ENCODE peak calls at places on chromosomes 5 and 9, in four cellular contexts. B is colonic mucosa, O is upper lobe of right lung, I is H9. X is an unnamed sample. For H3K4me1 and H3K9me3, the result is how much of the 10 kb centered on the place peaks cover.

GRCh38 chr5:175847503-175847902 is 23.9 kb upstream of the CPLX2 start:
- DNase-seq in B (no peak), O (no peak), I (peak), X (no peak)

GRCh38 chr9:108727580-108728056 is 128.2 kb downstream of the ACTL7B start:
- DNase-seq in B (no peak), O (no peak), I (no peak), X (no peak)

GRCh38 chr9:132808645-132809044 is 69.4 kb downstream of the AK8 start:
- DNase-seq in B (no peak), O (no peak), I (no peak), X (no peak)

GRCh38 chr5:96431376-96432244 is 1.4 kb downstream of the PCSK1 start:
- DNase-seq in B (no peak), O (no peak), I (no peak), X (no peak)

GRCh38 chr5:5025774-5026406 is 114.2 kb upstream of the ADAMTS16 start:
- DNase-seq in B (no peak), O (no peak), I (no peak), X (no peak)

GRCh38 chr5:14753947-14754346 is 89.4 kb downstream of the OTULIN start:
- DNase-seq in B (no peak), O (no peak), I (no peak), X (no peak)

GRCh38 chr9:738209-738915 is 103.1 kb upstream of the DMRT1 start:
- DNase-seq in B (no peak), O (peak), I (no peak), X (no peak)

GRCh38 chr5:150286820-150287219 is 2.8 kb downstream of the CAMK2A start:
- DNase-seq in B (no peak), O (no peak), I (peak), X (no peak)

GRCh38 chr5:140631831-140632365 is 1.1 kb downstream of the CD14 start:
- DNase-seq in B (peak), O (no peak), I (no peak), X (no peak)

GRCh38 chr9:99326112-99326916 is 104.2 kb downstream of the SEC61B start:
- DNase-seq in B (no peak), O (no peak), I (peak), X (no peak)

GRCh38 chr9:137308102-137308619 is 6.1 kb upstream of the NRARP start:
- DNase-seq in B (no peak), O (peak), I (peak), X (peak)

GRCh38 chr9:107638922-107639321 is 149.4 kb upstream of the KLF4 start:
- DNase-seq in B (peak), O (no peak), I (no peak), X (peak)

GRCh38 chr9:117415584-117415937 is 704 bp upstream of the ASTN2 start:
- DNase-seq in B (no peak), O (no peak), I (peak), X (no peak)

GRCh38 chr9:113222482-113222841 is 1.1 kb downstream of the SLC31A1 start:
- DNase-seq in B (peak), O (no peak), I (no peak), X (peak)

DNA sequence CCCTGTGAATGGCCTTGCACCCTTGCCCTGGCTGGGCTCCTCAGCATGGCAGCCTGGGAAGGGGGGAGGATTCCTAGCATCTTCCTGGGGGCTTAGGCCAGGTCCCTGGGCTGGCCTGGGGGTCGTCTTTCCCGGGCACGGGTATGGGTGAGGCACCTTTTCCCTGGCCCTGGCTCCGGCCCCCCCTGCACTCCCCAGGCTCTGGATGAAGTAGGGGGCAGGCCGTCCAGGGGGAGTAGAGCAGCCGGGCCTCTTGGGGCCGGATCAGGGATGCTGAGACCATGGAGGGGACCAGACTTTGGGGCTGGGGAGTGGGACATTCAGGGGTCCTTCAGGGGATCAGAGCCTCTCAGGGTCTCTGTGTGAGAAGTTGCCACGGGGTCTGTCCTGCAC is 6.6 kb downstream of the RXRA start:
- DNase-seq in B (no peak), O (no peak), I (no peak), X (peak)
- H3K4me1 ChIP-seq in B (half or more), O (half or more), I (under half), X (half or more)

DNA sequence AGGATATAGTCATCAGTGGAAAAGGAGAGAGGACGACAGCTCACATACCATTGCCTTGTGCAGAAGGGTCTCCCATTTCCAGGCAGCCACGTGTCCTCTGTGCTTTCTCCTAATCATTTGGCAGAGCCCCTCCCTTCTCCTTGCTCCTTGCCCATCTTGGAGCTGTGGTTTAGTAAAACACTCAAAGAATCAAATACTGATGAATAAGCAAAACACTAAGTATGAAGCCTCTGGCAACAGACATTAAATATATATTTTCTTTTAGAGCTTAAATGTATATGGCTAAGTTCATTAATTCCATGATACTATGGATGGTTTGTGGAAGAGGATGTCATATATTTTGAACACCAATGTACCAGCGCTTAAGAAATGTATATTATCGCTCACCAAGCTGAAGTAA is 278.5 kb downstream of the SAXO1 start:
- DNase-seq in B (no peak), O (no peak), I (no peak), X (no peak)
- H3K9me3 ChIP-seq in B (under half), O (under half), I (under half), X (under half)

DNA sequence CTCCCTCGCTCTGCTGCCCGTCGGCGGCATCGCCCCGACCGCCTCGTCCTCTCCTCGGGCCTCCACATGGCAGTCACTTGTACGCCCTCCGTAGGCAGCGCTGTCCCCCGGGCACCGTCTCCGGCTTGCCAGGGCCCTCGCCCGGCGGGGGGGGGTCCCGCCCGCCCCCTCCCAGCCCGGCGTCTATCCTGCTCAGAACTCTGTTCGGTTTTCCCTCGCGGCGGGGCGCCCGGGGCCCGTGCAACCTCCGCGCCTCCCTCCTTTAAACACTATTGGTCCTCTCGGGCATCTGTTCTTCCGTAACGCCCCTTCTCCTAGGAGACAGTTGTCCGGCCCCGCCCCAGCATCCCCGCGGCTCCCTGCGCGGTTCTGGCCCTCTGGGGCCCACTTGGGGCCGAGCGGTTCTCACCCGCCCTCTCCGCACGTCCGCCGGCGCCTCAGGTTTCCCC is 831 bp downstream of the ODF2 start:
- DNase-seq in B (peak), O (peak), I (peak), X (peak)
- TF ChIP-seq CTCF in B (no peak), O (no peak), I (no peak), X (no peak)

DNA sequence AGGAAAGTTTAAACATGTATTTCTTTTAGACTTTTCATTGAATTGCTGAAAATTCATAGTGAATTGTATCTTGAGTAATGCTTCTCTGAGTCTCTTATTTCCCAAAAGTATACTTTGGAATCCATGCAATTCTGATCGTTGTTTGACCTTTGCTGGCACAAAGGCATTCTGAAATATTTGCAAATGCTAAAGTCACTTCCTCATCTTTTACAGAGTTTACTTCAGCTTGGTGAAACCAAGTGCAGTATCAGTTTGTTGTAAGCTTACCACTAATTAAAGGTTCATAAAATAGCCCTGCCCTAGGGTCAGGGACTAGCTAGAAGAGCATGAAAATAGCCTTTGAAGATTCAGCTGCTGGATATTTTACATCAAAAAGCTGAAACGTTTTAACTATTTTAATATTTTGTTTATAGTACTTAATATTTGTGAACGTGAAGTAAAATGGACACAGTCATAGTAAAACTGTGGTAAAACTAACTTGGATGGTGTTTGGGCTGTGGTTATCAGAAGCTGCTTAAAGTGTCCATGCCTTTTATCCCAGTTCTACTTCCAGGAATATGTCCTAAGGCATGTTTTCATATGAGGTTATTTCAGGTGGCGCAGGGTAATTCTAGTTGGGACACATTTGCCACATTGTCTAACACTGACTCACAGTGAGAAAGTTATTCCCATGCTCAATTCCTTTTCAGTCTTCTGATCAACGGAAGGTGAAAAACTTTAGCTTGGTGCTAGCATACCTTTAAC is 45.3 kb downstream of the SLC22A5 start:
- DNase-seq in B (no peak), O (no peak), I (no peak), X (no peak)
- H3K4me1 ChIP-seq in B (under half), O (half or more), I (under half), X (half or more)

GRCh38 chr5:179113143-179113530 is 53.0 kb downstream of the ZNF354C start:
- DNase-seq in B (peak), O (no peak), I (no peak), X (no peak)
- H3K9me3 ChIP-seq in B (under half), O (under half), I (under half), X (half or more)

GRCh38 chr5:174167080-174167910 is 121.8 kb downstream of the NSG2 start:
- DNase-seq in B (no peak), O (no peak), I (no peak), X (no peak)

GRCh38 chr5:174166231-174167079 is 120.9 kb downstream of the NSG2 start:
- DNase-seq in B (no peak), O (no peak), I (no peak), X (no peak)

GRCh38 chr5:174159327-174160247 is 114.1 kb downstream of the NSG2 start:
- DNase-seq in B (no peak), O (no peak), I (no peak), X (no peak)

GRCh38 chr5:174165406-174165805 is 119.9 kb downstream of the NSG2 start:
- DNase-seq in B (no peak), O (no peak), I (no peak), X (no peak)
- TF ChIP-seq CTCF in B (no peak), O (no peak), I (no peak), X (no peak)

GRCh38 chr5:131277875-131278795 is 14.3 kb downstream of the CDC42SE2 start:
- DNase-seq in B (no peak), O (no peak), I (no peak), X (no peak)
- H3K4me1 ChIP-seq in B (under half), O (under half), I (under half), X (under half)

GRCh38 chr5:178794433-178794832 is 64.0 kb upstream of the ZNF354A start:
- DNase-seq in B (no peak), O (peak), I (no peak), X (no peak)

GRCh38 chr5:178791976-178792375 is 61.5 kb upstream of the ZNF354A start:
- DNase-seq in B (no peak), O (peak), I (no peak), X (no peak)

GRCh38 chr5:178793156-178793555 is 62.7 kb upstream of the ZNF354A start:
- DNase-seq in B (peak), O (peak), I (peak), X (peak)

GRCh38 chr5:178796165-178796945 is 63.4 kb upstream of the ZNF354B start:
- DNase-seq in B (no peak), O (no peak), I (no peak), X (no peak)

GRCh38 chr5:178793696-178794095 is 63.2 kb upstream of the ZNF354A start:
- DNase-seq in B (no peak), O (peak), I (no peak), X (no peak)
- H3K9me3 ChIP-seq in B (under half), O (under half), I (under half), X (under half)

GRCh38 chr5:6711409-6712135 is 1.7 kb upstream of the TENT4A start:
- DNase-seq in B (peak), O (no peak), I (no peak), X (no peak)

GRCh38 chr5:6710551-6711318 is 2.5 kb upstream of the TENT4A start:
- DNase-seq in B (peak), O (peak), I (no peak), X (no peak)

GRCh38 chr5:6713274-6714181 is at the start of gene TENT4A:
- DNase-seq in B (peak), O (peak), I (no peak), X (peak)

GRCh38 chr5:6712582-6713273 is 504 bp upstream of the TENT4A start:
- DNase-seq in B (peak), O (peak), I (peak), X (peak)

GRCh38 chr5:6712136-6712581 is 1.1 kb upstream of the TENT4A start:
- DNase-seq in B (peak), O (peak), I (peak), X (peak)
- TF ChIP-seq CTCF in B (no peak), O (no peak), I (no peak), X (no peak)

GRCh38 chr9:124198948-124199347 is 58.8 kb upstream of the NEK6 start:
- DNase-seq in B (no peak), O (no peak), I (no peak), X (no peak)

GRCh38 chr9:124196814-124197176 is 61.0 kb upstream of the NEK6 start:
- DNase-seq in B (no peak), O (no peak), I (no peak), X (no peak)

GRCh38 chr9:124197177-124198095 is 60.3 kb upstream of the NEK6 start:
- DNase-seq in B (no peak), O (peak), I (no peak), X (no peak)

GRCh38 chr9:124202447-124202971 is 55.2 kb upstream of the NEK6 start:
- DNase-seq in B (peak), O (peak), I (no peak), X (peak)

GRCh38 chr9:124199474-124199873 is 58.3 kb upstream of the NEK6 start:
- DNase-seq in B (no peak), O (peak), I (no peak), X (no peak)
- H3K4me1 ChIP-seq in B (under half), O (under half), I (under half), X (under half)